ENCODE peak calls at places on chromosomes 6 and 20, in five cellular contexts. O is fibroblast of the aortic adventitia, H is body of pancreas, P is HFF-Myc, R is heart right ventricle. Y is an unnamed sample.

GRCh38 chr6:45387236-45387635 is 9.5 kb upstream of the SUPT3H start:
- DNase-seq in O (peak; percentile 52), H (no peak), P (no peak), R (no peak), Y (no peak)

GRCh38 chr6:1190361-1190760 is 121.5 kb upstream of the FOXQ1 start:
- DNase-seq in O (peak; percentile 79), H (no peak), P (peak; percentile 92), R (no peak), Y (peak; percentile 98)

GRCh38 chr6:55748880-55749279 is 126.5 kb downstream of the BMP5 start:
- DNase-seq in O (no peak), H (no peak), P (no peak), R (no peak), Y (no peak)

GRCh38 chr6:103183831-103184411 is 1675.8 kb downstream of the HACE1 start:
- DNase-seq in O (no peak), H (no peak), P (no peak), R (no peak), Y (no peak)

GRCh38 chr20:44460795-44461141 is 14.9 kb upstream of the TTPAL start:
- DNase-seq in O (peak; percentile 67), H (no peak), P (no peak), R (no peak), Y (no peak)

GRCh38 chr6:16206595-16207037 is 31.8 kb upstream of the GMPR start:
- DNase-seq in O (peak; percentile 87), H (peak; percentile 75), P (peak; percentile 86), R (peak; percentile 75), Y (peak; percentile 54)

GRCh38 chr6:91895592-91895991 is 1308.7 kb upstream of the MAP3K7 start:
- DNase-seq in O (no peak), H (no peak), P (no peak), R (no peak), Y (no peak)

GRCh38 chr20:9518776-9519175 is 4.4 kb downstream of the LAMP5 start:
- DNase-seq in O (no peak), H (no peak), P (no peak), R (no peak), Y (no peak)

GRCh38 chr6:42153921-42154320 is 11.5 kb upstream of the C6orf132 start:
- DNase-seq in O (no peak), H (no peak), P (no peak), R (no peak), Y (no peak)

GRCh38 chr6:89242574-89243330 is 25.6 kb upstream of the GABRR1 start:
- DNase-seq in O (peak; percentile 79), H (no peak), P (peak; percentile 32), R (peak; percentile 11), Y (peak; percentile 29)

GRCh38 chr20:20546402-20546801 is 166.0 kb downstream of the RALGAPA2 start:
- DNase-seq in O (no peak), H (no peak), P (no peak), R (no peak), Y (no peak)

GRCh38 chr6:26086214-26086613 is 1.0 kb upstream of the HFE start:
- DNase-seq in O (no peak), H (no peak), P (no peak), R (no peak), Y (no peak)

GRCh38 chr6:40640591-40641293 is 53.6 kb upstream of the LRFN2 start:
- DNase-seq in O (no peak), H (peak; percentile 6), P (no peak), R (peak; percentile 6), Y (no peak)

GRCh38 chr6:28858963-28859362 is 64.8 kb downstream of the TRIM27 start:
- DNase-seq in O (no peak), H (no peak), P (no peak), R (no peak), Y (no peak)

GRCh38 chr20:46021361-46022359 is 7.4 kb upstream of the SLC12A5 start:
- DNase-seq in O (no peak), H (peak; percentile 40), P (no peak), R (no peak), Y (no peak)

GRCh38 chr20:49579874-49580817 is 12.2 kb upstream of the PTGIS start:
- DNase-seq in O (peak; percentile 98), H (no peak), P (no peak), R (no peak), Y (no peak)

GRCh38 chr20:63706027-63706695 is 1.6 kb downstream of the ARFRP1 start:
- DNase-seq in O (no peak), H (no peak), P (no peak), R (no peak), Y (no peak)

GRCh38 chr20:2801459-2801728 is 967 bp upstream of the CPXM1 start:
- DNase-seq in O (no peak), H (peak; percentile 60), P (no peak), R (no peak), Y (no peak)

GRCh38 chr6:40957616-40958492 is 81.2 kb downstream of the UNC5CL start:
- DNase-seq in O (peak; percentile 84), H (peak; percentile 17), P (peak; percentile 50), R (no peak), Y (peak; percentile 62)

GRCh38 chr6:20630617-20631448 is 96.6 kb downstream of the CDKAL1 start:
- DNase-seq in O (no peak), H (no peak), P (no peak), R (no peak), Y (no peak)

GRCh38 chr20:4585104-4585753 is 136.5 kb upstream of the PRND start:
- DNase-seq in O (no peak), H (no peak), P (no peak), R (no peak), Y (no peak)

GRCh38 chr6:72621243-72622093 is at the start of gene KCNQ5:
- DNase-seq in O (peak; percentile 24), H (peak; percentile 25), P (no peak), R (no peak), Y (no peak)

GRCh38 chr20:22577515-22578220 is 6.7 kb downstream of the FOXA2 start:
- DNase-seq in O (no peak), H (peak; percentile 80), P (no peak), R (no peak), Y (no peak)

GRCh38 chr6:155340464-155341129 is 26.3 kb upstream of the TFB1M start:
- DNase-seq in O (peak; percentile 59), H (no peak), P (no peak), R (no peak), Y (no peak)

GRCh38 chr6:225121-225721 is 67.1 kb upstream of the DUSP22 start:
- DNase-seq in O (no peak), H (no peak), P (no peak), R (no peak), Y (no peak)

GRCh38 chr20:59560588-59561227 is 43.6 kb upstream of the PHACTR3 start:
- DNase-seq in O (peak; percentile 1), H (no peak), P (no peak), R (no peak), Y (no peak)
- TF ChIP-seq CTCF in O (peak; percentile 38), H (peak; percentile 44), P (peak; percentile 49), R (peak; percentile 35), Y (peak; percentile 37)

GRCh38 chr6:119182404-119182803 is 103.9 kb upstream of the FAM184A start:
- DNase-seq in O (no peak), H (no peak), P (no peak), R (no peak), Y (no peak)

GRCh38 chr6:119182875-119183274 is 104.4 kb upstream of the FAM184A start:
- DNase-seq in O (no peak), H (no peak), P (no peak), R (no peak), Y (no peak)

GRCh38 chr6:119179062-119179461 is 100.6 kb upstream of the FAM184A start:
- DNase-seq in O (no peak), H (no peak), P (no peak), R (no peak), Y (no peak)

GRCh38 chr6:119181046-119181445 is 102.6 kb upstream of the FAM184A start:
- DNase-seq in O (no peak), H (no peak), P (no peak), R (no peak), Y (no peak)

DNA sequence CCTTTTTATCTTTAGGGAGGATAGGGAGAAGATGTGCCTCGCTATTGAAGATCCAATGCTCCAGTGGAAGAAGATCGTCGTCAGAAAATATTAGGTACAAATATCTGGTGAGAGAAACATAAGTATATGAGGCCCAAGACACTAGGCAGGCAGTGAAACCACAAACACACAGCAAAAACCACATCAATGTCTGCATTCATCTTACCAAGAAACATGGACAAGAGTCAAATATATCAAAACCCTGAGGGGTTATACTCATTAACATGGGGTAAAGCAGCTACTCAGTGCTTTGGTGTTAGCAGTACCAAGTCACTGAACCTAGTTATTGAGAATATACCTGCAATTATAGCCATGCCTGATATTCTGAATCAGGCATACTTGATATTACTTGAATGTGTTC is 101.4 kb upstream of the FAM184A start:
- DNase-seq in O (no peak), H (no peak), P (no peak), R (no peak), Y (no peak)
- H3K4me3 ChIP-seq in O (no peak overlapping the region), H (no peak overlapping the region), P (no peak overlapping the region), R (no peak overlapping the region), Y (no peak overlapping the region)

GRCh38 chr6:43814865-43815264 is 44.9 kb downstream of the VEGFA start:
- DNase-seq in O (no peak), H (no peak), P (no peak), R (no peak), Y (no peak)

GRCh38 chr6:43821101-43821886 is 51.3 kb downstream of the VEGFA start:
- DNase-seq in O (peak; percentile 14), H (no peak), P (no peak), R (no peak), Y (no peak)

GRCh38 chr6:43820486-43820885 is 50.5 kb downstream of the VEGFA start:
- DNase-seq in O (no peak), H (no peak), P (no peak), R (no peak), Y (no peak)

GRCh38 chr6:43814111-43814510 is 44.1 kb downstream of the VEGFA start:
- DNase-seq in O (no peak), H (no peak), P (no peak), R (no peak), Y (no peak)

DNA sequence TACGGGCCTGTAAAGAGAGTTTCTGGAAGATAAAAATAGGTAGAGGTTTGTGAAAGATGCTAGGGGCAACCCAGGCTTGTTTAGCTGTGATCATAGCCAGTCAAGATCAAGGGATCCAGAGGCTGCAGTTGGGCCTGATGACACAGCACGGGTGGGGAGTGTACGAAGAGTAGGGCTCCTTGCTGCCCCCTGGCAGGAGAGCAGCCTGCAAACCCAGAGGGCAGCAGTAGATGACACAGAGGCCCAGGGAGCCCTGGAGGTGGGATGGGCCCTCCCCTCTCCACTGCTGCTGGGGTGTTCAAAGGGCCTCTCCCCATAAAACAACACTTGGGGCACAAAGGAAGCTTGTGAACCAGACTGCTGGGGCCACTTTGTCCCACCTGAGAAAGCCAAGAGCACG is 47.2 kb downstream of the VEGFA start:
- DNase-seq in O (peak; percentile 24), H (peak; percentile 81), P (no peak), R (peak; percentile 43), Y (no peak)
- TF ChIP-seq CTCF in O (peak; percentile 32), H (peak; percentile 50), P (peak; percentile 40), R (peak; percentile 7), Y (peak; percentile 72)

GRCh38 chr6:104940238-104940880 is 16.5 kb upstream of the LIN28B start:
- DNase-seq in O (no peak), H (no peak), P (no peak), R (no peak), Y (no peak)
- H3K4me3 ChIP-seq in O (peak overlapping the region; percentile 56), H (no peak overlapping the region), P (peak overlapping the region; percentile 27), R (peak overlapping the region; percentile 34), Y (peak overlapping the region; percentile 49)

Y was measured in retinal pigment epithelial cell.